ENCODE peak calls at places on chromosomes 1 and 21, in six cellular contexts. One of them, this sample, is unnamed.

GRCh38 chr1:154698320-154699096 is 90.5 kb upstream of the ADAR start:
- DNase-seq in stimulated activated CD8-positive, alpha-beta memory T cell treated with anti-CD3 and anti-CD28 coated beads, Interleukin-7, amount 100 ng/mL, for 24 hours: no peak
- DNase-seq in midbrain: no peak
- DNase-seq in Calu3: no peak
- DNase-seq in GM23338: no peak
- DNase-seq in NCI-H510A treated with DMSO at 0.1 percent for 48 hours: no peak
- DNase-seq in this sample: no peak

GRCh38 chr1:229028509-229028908 is 242.4 kb upstream of the RAB4A start:
- DNase-seq in stimulated activated CD8-positive, alpha-beta memory T cell treated with anti-CD3 and anti-CD28 coated beads, Interleukin-7, amount 100 ng/mL, for 24 hours: no peak
- DNase-seq in GM23338: peak
- DNase-seq in Calu3: no peak
- DNase-seq in NCI-H510A treated with DMSO at 0.1 percent for 48 hours: no peak
- DNase-seq in midbrain: no peak
- DNase-seq in this sample: no peak

GRCh38 chr1:16143566-16144324 is 12.1 kb downstream of the EPHA2 start:
- DNase-seq in midbrain: no peak
- DNase-seq in NCI-H510A treated with DMSO at 0.1 percent for 48 hours: peak
- DNase-seq in Calu3: peak
- DNase-seq in GM23338: no peak
- DNase-seq in stimulated activated CD8-positive, alpha-beta memory T cell treated with anti-CD3 and anti-CD28 coated beads, Interleukin-7, amount 100 ng/mL, for 24 hours: no peak
- DNase-seq in this sample: peak

GRCh38 chr1:30450148-30450817 is 273.1 kb downstream of the MATN1 start:
- DNase-seq in NCI-H510A treated with DMSO at 0.1 percent for 48 hours: no peak
- DNase-seq in stimulated activated CD8-positive, alpha-beta memory T cell treated with anti-CD3 and anti-CD28 coated beads, Interleukin-7, amount 100 ng/mL, for 24 hours: no peak
- DNase-seq in GM23338: no peak
- DNase-seq in midbrain: no peak
- DNase-seq in Calu3: no peak
- DNase-seq in this sample: no peak

GRCh38 chr21:33541756-33542639 is at the start of gene GART:
- DNase-seq in Calu3: peak
- DNase-seq in stimulated activated CD8-positive, alpha-beta memory T cell treated with anti-CD3 and anti-CD28 coated beads, Interleukin-7, amount 100 ng/mL, for 24 hours: peak
- DNase-seq in NCI-H510A treated with DMSO at 0.1 percent for 48 hours: peak
- DNase-seq in midbrain: peak
- DNase-seq in GM23338: peak
- DNase-seq in this sample: peak

GRCh38 chr1:228083871-228084278 is 1.4 kb downstream of the ARF1 start:
- DNase-seq in Calu3: no peak
- DNase-seq in GM23338: no peak
- DNase-seq in midbrain: peak
- DNase-seq in stimulated activated CD8-positive, alpha-beta memory T cell treated with anti-CD3 and anti-CD28 coated beads, Interleukin-7, amount 100 ng/mL, for 24 hours: no peak
- DNase-seq in NCI-H510A treated with DMSO at 0.1 percent for 48 hours: no peak
- DNase-seq in this sample: peak

GRCh38 chr1:6141601-6142000 is 38.5 kb downstream of the CHD5 start:
- DNase-seq in Calu3: peak
- DNase-seq in NCI-H510A treated with DMSO at 0.1 percent for 48 hours: no peak
- DNase-seq in stimulated activated CD8-positive, alpha-beta memory T cell treated with anti-CD3 and anti-CD28 coated beads, Interleukin-7, amount 100 ng/mL, for 24 hours: no peak
- DNase-seq in midbrain: no peak
- DNase-seq in GM23338: peak
- DNase-seq in this sample: peak

GRCh38 chr1:66283583-66284041 is 250.3 kb upstream of the SGIP1 start:
- DNase-seq in NCI-H510A treated with DMSO at 0.1 percent for 48 hours: no peak
- DNase-seq in Calu3: no peak
- DNase-seq in stimulated activated CD8-positive, alpha-beta memory T cell treated with anti-CD3 and anti-CD28 coated beads, Interleukin-7, amount 100 ng/mL, for 24 hours: no peak
- DNase-seq in GM23338: no peak
- DNase-seq in midbrain: no peak
- DNase-seq in this sample: no peak

GRCh38 chr1:217562229-217562878 is 68.5 kb downstream of the GPATCH2 start:
- DNase-seq in GM23338: no peak
- DNase-seq in NCI-H510A treated with DMSO at 0.1 percent for 48 hours: no peak
- DNase-seq in Calu3: no peak
- DNase-seq in midbrain: no peak
- DNase-seq in stimulated activated CD8-positive, alpha-beta memory T cell treated with anti-CD3 and anti-CD28 coated beads, Interleukin-7, amount 100 ng/mL, for 24 hours: no peak
- DNase-seq in this sample: no peak

GRCh38 chr1:200279810-200280411 is 129.9 kb downstream of the ZNF281 start:
- DNase-seq in midbrain: peak
- DNase-seq in NCI-H510A treated with DMSO at 0.1 percent for 48 hours: peak
- DNase-seq in stimulated activated CD8-positive, alpha-beta memory T cell treated with anti-CD3 and anti-CD28 coated beads, Interleukin-7, amount 100 ng/mL, for 24 hours: no peak
- DNase-seq in GM23338: peak
- DNase-seq in Calu3: peak
- DNase-seq in this sample: no peak

GRCh38 chr1:94713472-94714141 is 106.5 kb upstream of the SLC44A3 start:
- DNase-seq in GM23338: peak
- DNase-seq in midbrain: no peak
- DNase-seq in stimulated activated CD8-positive, alpha-beta memory T cell treated with anti-CD3 and anti-CD28 coated beads, Interleukin-7, amount 100 ng/mL, for 24 hours: no peak
- DNase-seq in NCI-H510A treated with DMSO at 0.1 percent for 48 hours: peak
- DNase-seq in Calu3: peak
- DNase-seq in this sample: peak

GRCh38 chr1:192966073-192966472 is 93.1 kb downstream of the UCHL5 start:
- DNase-seq in Calu3: no peak
- DNase-seq in NCI-H510A treated with DMSO at 0.1 percent for 48 hours: no peak
- DNase-seq in GM23338: no peak
- DNase-seq in midbrain: no peak
- DNase-seq in stimulated activated CD8-positive, alpha-beta memory T cell treated with anti-CD3 and anti-CD28 coated beads, Interleukin-7, amount 100 ng/mL, for 24 hours: no peak
- DNase-seq in this sample: no peak

GRCh38 chr1:155591770-155592169 is 18.2 kb upstream of the MSTO1 start:
- DNase-seq in midbrain: peak
- DNase-seq in GM23338: peak
- DNase-seq in Calu3: peak
- DNase-seq in stimulated activated CD8-positive, alpha-beta memory T cell treated with anti-CD3 and anti-CD28 coated beads, Interleukin-7, amount 100 ng/mL, for 24 hours: no peak
- DNase-seq in NCI-H510A treated with DMSO at 0.1 percent for 48 hours: peak
- DNase-seq in this sample: no peak

GRCh38 chr1:36448530-36449051 is 1.7 kb downstream of the OSCP1 start:
- DNase-seq in NCI-H510A treated with DMSO at 0.1 percent for 48 hours: no peak
- DNase-seq in GM23338: no peak
- DNase-seq in Calu3: no peak
- DNase-seq in stimulated activated CD8-positive, alpha-beta memory T cell treated with anti-CD3 and anti-CD28 coated beads, Interleukin-7, amount 100 ng/mL, for 24 hours: no peak
- DNase-seq in midbrain: no peak
- DNase-seq in this sample: no peak

This sample was measured in Right ventricle myocardium superior.